ENCODE peak calls at places on chromosomes 12 and 14, in nine cellular contexts. One of them, this sample, is unnamed.

GRCh38 chr14:63205850-63206249 is 1.6 kb downstream of the RHOJ start:
- DNase-seq in A673: peak; percentile 44
- DNase-seq in brain microvascular endothelial cell: no peak
- DNase-seq in psoas muscle: no peak
- DNase-seq in transverse colon: no peak
- DNase-seq in CD8-positive, alpha-beta T cell: no peak
- DNase-seq in heart left ventricle: no peak
- DNase-seq in tibial artery: no peak
- DNase-seq in astrocyte of the spinal cord: peak; percentile 50
- DNase-seq in this sample: no peak

GRCh38 chr14:102697125-102697900 is 79.9 kb upstream of the TRAF3 start:
- DNase-seq in A673: no peak
- DNase-seq in brain microvascular endothelial cell: no peak
- DNase-seq in psoas muscle: no peak
- DNase-seq in transverse colon: no peak
- DNase-seq in CD8-positive, alpha-beta T cell: no peak
- DNase-seq in heart left ventricle: no peak
- DNase-seq in tibial artery: no peak
- DNase-seq in astrocyte of the spinal cord: no peak
- DNase-seq in this sample: no peak

GRCh38 chr14:68377459-68377858 is 415.4 kb downstream of the ZFP36L1 start:
- DNase-seq in A673: no peak
- DNase-seq in brain microvascular endothelial cell: no peak
- DNase-seq in psoas muscle: peak; percentile 60
- DNase-seq in transverse colon: peak; percentile 76
- DNase-seq in CD8-positive, alpha-beta T cell: no peak
- DNase-seq in heart left ventricle: peak; percentile 74
- DNase-seq in tibial artery: peak; percentile 76
- DNase-seq in astrocyte of the spinal cord: no peak
- DNase-seq in this sample: peak; percentile 83

GRCh38 chr14:72830356-72830755 is 63.5 kb downstream of the DPF3 start:
- DNase-seq in A673: no peak
- DNase-seq in brain microvascular endothelial cell: no peak
- DNase-seq in psoas muscle: no peak
- DNase-seq in transverse colon: no peak
- DNase-seq in CD8-positive, alpha-beta T cell: no peak
- DNase-seq in heart left ventricle: peak; percentile 47
- DNase-seq in tibial artery: no peak
- DNase-seq in astrocyte of the spinal cord: no peak
- DNase-seq in this sample: peak; percentile 29

GRCh38 chr12:114669501-114670256 is 14.3 kb downstream of the TBX3 start:
- DNase-seq in A673: no peak
- DNase-seq in brain microvascular endothelial cell: no peak
- DNase-seq in psoas muscle: no peak
- DNase-seq in transverse colon: no peak
- DNase-seq in CD8-positive, alpha-beta T cell: no peak
- DNase-seq in heart left ventricle: no peak
- DNase-seq in tibial artery: no peak
- DNase-seq in astrocyte of the spinal cord: peak; percentile 70
- DNase-seq in this sample: no peak

GRCh38 chr14:51873221-51873893 is 12.9 kb downstream of the GNG2 start:
- DNase-seq in A673: peak; percentile 28
- DNase-seq in brain microvascular endothelial cell: peak; percentile 94
- DNase-seq in psoas muscle: no peak
- DNase-seq in transverse colon: no peak
- DNase-seq in CD8-positive, alpha-beta T cell: no peak
- DNase-seq in heart left ventricle: no peak
- DNase-seq in tibial artery: no peak
- DNase-seq in astrocyte of the spinal cord: peak; percentile 95
- DNase-seq in this sample: peak; percentile 27

GRCh38 chr12:93563807-93564538 is 8.5 kb upstream of the SOCS2 start:
- DNase-seq in A673: peak; percentile 60
- DNase-seq in brain microvascular endothelial cell: no peak
- DNase-seq in psoas muscle: no peak
- DNase-seq in transverse colon: no peak
- DNase-seq in CD8-positive, alpha-beta T cell: no peak
- DNase-seq in heart left ventricle: no peak
- DNase-seq in tibial artery: no peak
- DNase-seq in astrocyte of the spinal cord: peak; percentile 11
- DNase-seq in this sample: no peak

GRCh38 chr14:57834001-57834598 is 31.8 kb downstream of the SLC35F4 start:
- DNase-seq in A673: no peak
- DNase-seq in brain microvascular endothelial cell: no peak
- DNase-seq in psoas muscle: no peak
- DNase-seq in transverse colon: no peak
- DNase-seq in CD8-positive, alpha-beta T cell: no peak
- DNase-seq in heart left ventricle: no peak
- DNase-seq in tibial artery: no peak
- DNase-seq in astrocyte of the spinal cord: peak; percentile 36
- DNase-seq in this sample: no peak

GRCh38 chr12:124096109-124096508 is 123.1 kb downstream of the ZNF664 start:
- DNase-seq in A673: no peak
- DNase-seq in brain microvascular endothelial cell: no peak
- DNase-seq in psoas muscle: no peak
- DNase-seq in transverse colon: no peak
- DNase-seq in CD8-positive, alpha-beta T cell: no peak
- DNase-seq in heart left ventricle: no peak
- DNase-seq in tibial artery: no peak
- DNase-seq in astrocyte of the spinal cord: no peak
- DNase-seq in this sample: no peak

GRCh38 chr12:75190846-75191245 is 18.8 kb downstream of the KCNC2 start:
- DNase-seq in A673: no peak
- DNase-seq in brain microvascular endothelial cell: no peak
- DNase-seq in psoas muscle: no peak
- DNase-seq in transverse colon: no peak
- DNase-seq in CD8-positive, alpha-beta T cell: no peak
- DNase-seq in heart left ventricle: no peak
- DNase-seq in tibial artery: no peak
- DNase-seq in astrocyte of the spinal cord: no peak
- DNase-seq in this sample: no peak

GRCh38 chr14:73759183-73759713 is 45.1 kb upstream of the PNMA1 start:
- DNase-seq in A673: peak; percentile 75
- DNase-seq in brain microvascular endothelial cell: no peak
- DNase-seq in psoas muscle: peak; percentile 90
- DNase-seq in transverse colon: peak; percentile 74
- DNase-seq in CD8-positive, alpha-beta T cell: peak; percentile 59
- DNase-seq in heart left ventricle: peak; percentile 90
- DNase-seq in tibial artery: peak; percentile 88
- DNase-seq in astrocyte of the spinal cord: peak; percentile 44
- DNase-seq in this sample: peak; percentile 87

GRCh38 chr12:77488041-77488620 is 342.6 kb upstream of the NAV3 start:
- DNase-seq in A673: no peak
- DNase-seq in brain microvascular endothelial cell: peak; percentile 18
- DNase-seq in psoas muscle: no peak
- DNase-seq in transverse colon: no peak
- DNase-seq in CD8-positive, alpha-beta T cell: no peak
- DNase-seq in heart left ventricle: no peak
- DNase-seq in tibial artery: no peak
- DNase-seq in astrocyte of the spinal cord: peak; percentile 66
- DNase-seq in this sample: no peak

GRCh38 chr14:77738559-77739250 is 22.3 kb downstream of the SNW1 start:
- DNase-seq in A673: no peak
- DNase-seq in brain microvascular endothelial cell: peak; percentile 40
- DNase-seq in psoas muscle: no peak
- DNase-seq in transverse colon: no peak
- DNase-seq in CD8-positive, alpha-beta T cell: no peak
- DNase-seq in heart left ventricle: no peak
- DNase-seq in tibial artery: no peak
- DNase-seq in astrocyte of the spinal cord: peak; percentile 50
- DNase-seq in this sample: no peak

GRCh38 chr12:116919247-116919671 is 8.5 kb downstream of the FBXW8 start:
- DNase-seq in A673: peak; percentile 52
- DNase-seq in brain microvascular endothelial cell: no peak
- DNase-seq in psoas muscle: no peak
- DNase-seq in transverse colon: peak; percentile 25
- DNase-seq in CD8-positive, alpha-beta T cell: no peak
- DNase-seq in heart left ventricle: no peak
- DNase-seq in tibial artery: no peak
- DNase-seq in astrocyte of the spinal cord: no peak
- DNase-seq in this sample: no peak

GRCh38 chr14:77044776-77045569 is 16.5 kb upstream of the IRF2BPL start:
- DNase-seq in A673: no peak
- DNase-seq in brain microvascular endothelial cell: no peak
- DNase-seq in psoas muscle: peak; percentile 77
- DNase-seq in transverse colon: peak; percentile 62
- DNase-seq in CD8-positive, alpha-beta T cell: no peak
- DNase-seq in heart left ventricle: no peak
- DNase-seq in tibial artery: no peak
- DNase-seq in astrocyte of the spinal cord: no peak
- DNase-seq in this sample: no peak

GRCh38 chr12:54033106-54033979 is 493 bp downstream of the HOXC5 start:
- DNase-seq in A673: peak; percentile 66
- DNase-seq in brain microvascular endothelial cell: no peak
- DNase-seq in psoas muscle: peak; percentile 68
- DNase-seq in transverse colon: no peak
- DNase-seq in CD8-positive, alpha-beta T cell: no peak
- DNase-seq in heart left ventricle: no peak
- DNase-seq in tibial artery: peak; percentile 72
- DNase-seq in astrocyte of the spinal cord: peak; percentile 67
- DNase-seq in this sample: no peak

GRCh38 chr12:53735556-53735955 is 8.3 kb upstream of the CALCOCO1 start:
- DNase-seq in A673: no peak
- DNase-seq in brain microvascular endothelial cell: no peak
- DNase-seq in psoas muscle: peak; percentile 77
- DNase-seq in transverse colon: no peak
- DNase-seq in CD8-positive, alpha-beta T cell: no peak
- DNase-seq in heart left ventricle: peak; percentile 41
- DNase-seq in tibial artery: no peak
- DNase-seq in astrocyte of the spinal cord: no peak
- DNase-seq in this sample: no peak

GRCh38 chr12:2795291-2796186 is 769 bp downstream of the FKBP4 start:
- DNase-seq in A673: peak; percentile 80
- DNase-seq in brain microvascular endothelial cell: peak; percentile 17
- DNase-seq in psoas muscle: peak; percentile 93
- DNase-seq in transverse colon: peak; percentile 86
- DNase-seq in CD8-positive, alpha-beta T cell: peak; percentile 72
- DNase-seq in heart left ventricle: peak; percentile 87
- DNase-seq in tibial artery: peak; percentile 92
- DNase-seq in astrocyte of the spinal cord: peak; percentile 47
- DNase-seq in this sample: peak; percentile 87

GRCh38 chr12:96208801-96209534 is 14.8 kb downstream of the ELK3 start:
- DNase-seq in A673: no peak
- DNase-seq in brain microvascular endothelial cell: no peak
- DNase-seq in psoas muscle: peak; percentile 55
- DNase-seq in transverse colon: peak; percentile 34
- DNase-seq in CD8-positive, alpha-beta T cell: no peak
- DNase-seq in heart left ventricle: no peak
- DNase-seq in tibial artery: no peak
- DNase-seq in astrocyte of the spinal cord: no peak
- DNase-seq in this sample: peak; percentile 60
- TF ChIP-seq CTCF in A673: peak; percentile 32
- TF ChIP-seq CTCF in brain microvascular endothelial cell: peak; percentile 21
- TF ChIP-seq CTCF in psoas muscle: no peak
- TF ChIP-seq CTCF in transverse colon: no peak
- TF ChIP-seq CTCF in CD8-positive, alpha-beta T cell: no peak
- TF ChIP-seq CTCF in heart left ventricle: peak; percentile 36
- TF ChIP-seq CTCF in tibial artery: no peak
- TF ChIP-seq CTCF in astrocyte of the spinal cord: peak; percentile 4
- TF ChIP-seq CTCF in this sample: no peak

GRCh38 chr12:111747333-111747732 is 19.4 kb upstream of the ALDH2 start:
- DNase-seq in A673: no peak
- DNase-seq in brain microvascular endothelial cell: no peak
- DNase-seq in psoas muscle: no peak
- DNase-seq in transverse colon: no peak
- DNase-seq in CD8-positive, alpha-beta T cell: no peak
- DNase-seq in heart left ventricle: no peak
- DNase-seq in tibial artery: no peak
- DNase-seq in astrocyte of the spinal cord: no peak
- DNase-seq in this sample: no peak

GRCh38 chr12:111748867-111749266 is 17.9 kb upstream of the ALDH2 start:
- DNase-seq in A673: no peak
- DNase-seq in brain microvascular endothelial cell: no peak
- DNase-seq in psoas muscle: no peak
- DNase-seq in transverse colon: no peak
- DNase-seq in CD8-positive, alpha-beta T cell: no peak
- DNase-seq in heart left ventricle: no peak
- DNase-seq in tibial artery: no peak
- DNase-seq in astrocyte of the spinal cord: no peak
- DNase-seq in this sample: no peak

GRCh38 chr12:111748195-111748803 is 18.4 kb upstream of the ALDH2 start:
- DNase-seq in A673: no peak
- DNase-seq in brain microvascular endothelial cell: no peak
- DNase-seq in psoas muscle: peak; percentile 3
- DNase-seq in transverse colon: no peak
- DNase-seq in CD8-positive, alpha-beta T cell: no peak
- DNase-seq in heart left ventricle: no peak
- DNase-seq in tibial artery: no peak
- DNase-seq in astrocyte of the spinal cord: no peak
- DNase-seq in this sample: no peak

GRCh38 chr12:111741235-111741812 is 25.4 kb upstream of the ALDH2 start:
- DNase-seq in A673: no peak
- DNase-seq in brain microvascular endothelial cell: peak; percentile 41
- DNase-seq in psoas muscle: no peak
- DNase-seq in transverse colon: peak; percentile 50
- DNase-seq in CD8-positive, alpha-beta T cell: no peak
- DNase-seq in heart left ventricle: no peak
- DNase-seq in tibial artery: no peak
- DNase-seq in astrocyte of the spinal cord: peak; percentile 32
- DNase-seq in this sample: peak; percentile 33

DNA sequence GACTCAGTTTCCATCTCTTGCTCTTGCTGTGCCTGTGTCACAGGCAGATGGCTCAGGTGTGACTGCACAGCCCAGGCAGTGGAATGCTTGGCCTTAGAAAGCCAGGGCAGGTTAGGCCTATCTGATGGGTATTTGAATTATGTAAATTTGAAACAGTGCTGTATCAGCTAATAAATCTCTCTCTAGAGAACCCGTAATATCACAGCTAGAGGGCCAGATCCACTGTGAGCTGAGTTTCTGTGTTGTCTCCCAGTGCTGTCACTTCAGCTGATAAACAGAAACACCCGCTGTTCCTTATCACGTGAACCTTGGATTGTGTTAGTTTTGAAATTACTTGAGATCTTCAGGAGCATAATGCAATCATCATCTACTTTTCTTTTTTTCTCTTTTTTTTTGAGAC is 21.5 kb upstream of the ALDH2 start:
- DNase-seq in A673: no peak
- DNase-seq in brain microvascular endothelial cell: no peak
- DNase-seq in psoas muscle: no peak
- DNase-seq in transverse colon: no peak
- DNase-seq in CD8-positive, alpha-beta T cell: no peak
- DNase-seq in heart left ventricle: no peak
- DNase-seq in tibial artery: no peak
- DNase-seq in astrocyte of the spinal cord: no peak
- DNase-seq in this sample: no peak
- H3K4me3 ChIP-seq in A673: no peak overlapping the region
- H3K4me3 ChIP-seq in brain microvascular endothelial cell: no peak overlapping the region
- H3K4me3 ChIP-seq in psoas muscle: no peak overlapping the region
- H3K4me3 ChIP-seq in transverse colon: no peak overlapping the region
- H3K4me3 ChIP-seq in CD8-positive, alpha-beta T cell: no peak overlapping the region
- H3K4me3 ChIP-seq in heart left ventricle: no peak overlapping the region
- H3K4me3 ChIP-seq in tibial artery: no peak overlapping the region
- H3K4me3 ChIP-seq in astrocyte of the spinal cord: no peak overlapping the region
- H3K4me3 ChIP-seq in this sample: no peak overlapping the region

GRCh38 chr12:90987520-90987919 is 17.3 kb downstream of the EPYC start:
- DNase-seq in A673: no peak
- DNase-seq in brain microvascular endothelial cell: no peak
- DNase-seq in psoas muscle: no peak
- DNase-seq in transverse colon: no peak
- DNase-seq in CD8-positive, alpha-beta T cell: no peak
- DNase-seq in heart left ventricle: no peak
- DNase-seq in tibial artery: no peak
- DNase-seq in astrocyte of the spinal cord: no peak
- DNase-seq in this sample: no peak
- TF ChIP-seq CTCF in A673: peak; percentile 40
- TF ChIP-seq CTCF in brain microvascular endothelial cell: peak; percentile 11
- TF ChIP-seq CTCF in psoas muscle: no peak
- TF ChIP-seq CTCF in transverse colon: no peak
- TF ChIP-seq CTCF in CD8-positive, alpha-beta T cell: no peak
- TF ChIP-seq CTCF in heart left ventricle: no peak
- TF ChIP-seq CTCF in tibial artery: no peak
- TF ChIP-seq CTCF in astrocyte of the spinal cord: peak; percentile 13
- TF ChIP-seq CTCF in this sample: no peak

GRCh38 chr12:5185435-5186069 is 141.9 kb downstream of the KCNA5 start:
- DNase-seq in A673: no peak
- DNase-seq in brain microvascular endothelial cell: no peak
- DNase-seq in psoas muscle: no peak
- DNase-seq in transverse colon: no peak
- DNase-seq in CD8-positive, alpha-beta T cell: no peak
- DNase-seq in heart left ventricle: no peak
- DNase-seq in tibial artery: no peak
- DNase-seq in astrocyte of the spinal cord: no peak
- DNase-seq in this sample: no peak
- H3K4me3 ChIP-seq in A673: no peak overlapping the region
- H3K4me3 ChIP-seq in brain microvascular endothelial cell: no peak overlapping the region
- H3K4me3 ChIP-seq in psoas muscle: peak overlapping the region; percentile 31
- H3K4me3 ChIP-seq in transverse colon: no peak overlapping the region
- H3K4me3 ChIP-seq in CD8-positive, alpha-beta T cell: no peak overlapping the region
- H3K4me3 ChIP-seq in heart left ventricle: peak overlapping the region; percentile 53
- H3K4me3 ChIP-seq in tibial artery: peak overlapping the region; percentile 38
- H3K4me3 ChIP-seq in astrocyte of the spinal cord: no peak overlapping the region
- H3K4me3 ChIP-seq in this sample: no peak overlapping the region

This sample was measured in mucosa of descending colon.